ENCODE peak calls at places on chromosomes 12 and 14, in six cellular contexts. L is cardiac fibroblast; V is Ammon's horn; E is T-helper 9 cell; B is activated CD4-positive, CD25-positive, alpha-beta regulatory T cell; N is WTC11. F is an unnamed sample.

GRCh38 chr12:122421263-122421814 is 1.1 kb downstream of the CLIP1 start:
- DNase-seq in L (peak), V (peak), E (no peak), B (no peak), N (no peak), F (peak)

GRCh38 chr12:115132145-115132544 is 448.2 kb upstream of the TBX3 start:
- DNase-seq in L (peak), V (no peak), E (no peak), B (no peak), N (no peak), F (peak)

GRCh38 chr12:3418609-3419469 is 72.2 kb upstream of the PRMT8 start:
- DNase-seq in L (no peak), V (no peak), E (no peak), B (no peak), N (no peak), F (no peak)

GRCh38 chr14:69657961-69658360 is 46.6 kb downstream of the SUSD6 start:
- DNase-seq in L (peak), V (no peak), E (no peak), B (no peak), N (peak), F (peak)

GRCh38 chr12:14860490-14860889 is 17.2 kb upstream of the ART4 start:
- DNase-seq in L (no peak), V (no peak), E (no peak), B (no peak), N (no peak), F (no peak)

GRCh38 chr14:33850826-33851225 is 100.0 kb downstream of the EGLN3 start:
- DNase-seq in L (no peak), V (no peak), E (no peak), B (no peak), N (no peak), F (no peak)

GRCh38 chr14:24267516-24267915 is 3.9 kb downstream of the RABGGTA start:
- DNase-seq in L (no peak), V (no peak), E (no peak), B (no peak), N (no peak), F (no peak)

GRCh38 chr12:68416826-68417225 is 84.7 kb upstream of the MDM1 start:
- DNase-seq in L (no peak), V (no peak), E (no peak), B (no peak), N (no peak), F (peak)

GRCh38 chr12:118409834-118410233 is 33.5 kb downstream of the SUDS3 start:
- DNase-seq in L (no peak), V (no peak), E (no peak), B (no peak), N (no peak), F (no peak)

GRCh38 chr12:27525373-27525772 is 1.4 kb downstream of the PPFIBP1 start:
- DNase-seq in L (peak), V (no peak), E (no peak), B (no peak), N (peak), F (peak)

GRCh38 chr14:74974364-74975058 is 19.1 kb upstream of the PGF start:
- DNase-seq in L (peak), V (no peak), E (no peak), B (no peak), N (peak), F (no peak)

GRCh38 chr12:49061157-49061650 is 610 bp upstream of the KMT2D start:
- DNase-seq in L (no peak), V (no peak), E (no peak), B (no peak), N (no peak), F (no peak)

GRCh38 chr12:56988207-56988739 is 18.1 kb downstream of the ZBTB39 start:
- DNase-seq in L (peak), V (no peak), E (no peak), B (no peak), N (no peak), F (peak)

GRCh38 chr12:113341535-113341934 is 6.6 kb upstream of the SLC8B1 start:
- DNase-seq in L (no peak), V (peak), E (no peak), B (no peak), N (no peak), F (no peak)

GRCh38 chr14:94193776-94194175 is 19.7 kb downstream of the PPP4R4 start:
- DNase-seq in L (no peak), V (no peak), E (no peak), B (no peak), N (no peak), F (no peak)

GRCh38 chr14:67421356-67422224 is 9.6 kb upstream of the PLEK2 start:
- DNase-seq in L (no peak), V (no peak), E (no peak), B (no peak), N (no peak), F (no peak)

GRCh38 chr12:111757361-111758119 is 9.2 kb upstream of the ALDH2 start:
- DNase-seq in L (peak), V (peak), E (no peak), B (no peak), N (no peak), F (peak)

GRCh38 chr14:51513281-51513680 is 138.4 kb upstream of the FRMD6 start:
- DNase-seq in L (no peak), V (no peak), E (no peak), B (no peak), N (no peak), F (no peak)

GRCh38 chr14:20008156-20008555 is 6.2 kb downstream of the OR4Q2 start:
- DNase-seq in L (no peak), V (no peak), E (no peak), B (no peak), N (no peak), F (no peak)

GRCh38 chr12:112370156-112370555 is 12.1 kb downstream of the HECTD4 start:
- DNase-seq in L (peak), V (no peak), E (no peak), B (no peak), N (no peak), F (no peak)

GRCh38 chr14:24843494-24843893 is 206.5 kb downstream of the STXBP6 start:
- DNase-seq in L (no peak), V (no peak), E (no peak), B (no peak), N (no peak), F (no peak)

GRCh38 chr12:42935756-42936155 is 346.2 kb upstream of the PRICKLE1 start:
- DNase-seq in L (no peak), V (peak), E (no peak), B (no peak), N (no peak), F (no peak)

GRCh38 chr12:67222302-67222701 is 46.9 kb upstream of the CAND1 start:
- DNase-seq in L (peak), V (peak), E (no peak), B (no peak), N (no peak), F (peak)

GRCh38 chr12:24039113-24039525 is 89.6 kb upstream of the SOX5 start:
- DNase-seq in L (peak), V (no peak), E (no peak), B (no peak), N (no peak), F (peak)

GRCh38 chr14:93965287-93965821 is 11.0 kb downstream of the ASB2 start:
- DNase-seq in L (peak), V (no peak), E (no peak), B (no peak), N (no peak), F (peak)

GRCh38 chr12:627863-628805 is 35.1 kb downstream of the NINJ2 start:
- DNase-seq in L (no peak), V (no peak), E (no peak), B (no peak), N (no peak), F (no peak)

GRCh38 chr14:64841772-64842490 is 37.8 kb downstream of the SPTB start:
- DNase-seq in L (peak), V (no peak), E (no peak), B (no peak), N (no peak), F (no peak)

GRCh38 chr14:68440776-68441175 is 352.1 kb downstream of the ZFP36L1 start:
- DNase-seq in L (no peak), V (no peak), E (no peak), B (no peak), N (no peak), F (no peak)

GRCh38 chr12:42483534-42483857 is 106.0 kb downstream of the PRICKLE1 start:
- DNase-seq in L (peak), V (no peak), E (no peak), B (no peak), N (no peak), F (no peak)

GRCh38 chr14:81537193-81537592 is 3.5 kb upstream of the SEL1L start:
- DNase-seq in L (no peak), V (no peak), E (no peak), B (no peak), N (no peak), F (no peak)

GRCh38 chr12:69900720-69901131 is 75.7 kb downstream of the MYRFL start:
- DNase-seq in L (peak), V (peak), E (peak), B (peak), N (peak), F (peak)

GRCh38 chr14:25406818-25407217 is 356.9 kb upstream of the STXBP6 start:
- DNase-seq in L (peak), V (no peak), E (no peak), B (no peak), N (peak), F (peak)

GRCh38 chr12:121849211-121849610 is 9.4 kb downstream of the HPD start:
- DNase-seq in L (no peak), V (no peak), E (no peak), B (no peak), N (no peak), F (no peak)

GRCh38 chr12:106903241-106903950 is 52.3 kb upstream of the TMEM263 start:
- DNase-seq in L (peak), V (peak), E (peak), B (peak), N (peak), F (peak)

GRCh38 chr12:6218526-6218925 is 18.3 kb downstream of the CD9 start:
- DNase-seq in L (no peak), V (no peak), E (no peak), B (no peak), N (no peak), F (no peak)

GRCh38 chr12:2298556-2299195 is 245.9 kb downstream of the CACNA1C start:
- DNase-seq in L (no peak), V (no peak), E (no peak), B (no peak), N (no peak), F (no peak)

F was measured in fibroblast of the aortic adventitia.